ENCODE peak calls at places on chromosomes 16 and 17, in five cellular contexts. U is stomach; B is CD8-positive, alpha-beta T cell; P is nephron progenitor cell; Y is A673. R is an unnamed sample.
A peak's percentile ranks its signal among the peaks of the same experiment; 100 is the strongest.

GRCh38 chr16:63876096-63876495 is 1245.8 kb downstream of the CDH11 start:
- DNase-seq in U (no peak), B (no peak), P (no peak), Y (no peak), R (no peak)

GRCh38 chr16:13702614-13703013 is 217.3 kb upstream of the ERCC4 start:
- DNase-seq in U (no peak), B (no peak), P (no peak), Y (no peak), R (no peak)

GRCh38 chr17:45384800-45385262 is 47.8 kb downstream of the ARHGAP27 start:
- DNase-seq in U (no peak), B (no peak), P (no peak), Y (no peak), R (no peak)

GRCh38 chr16:70740919-70741778 is 55.3 kb upstream of the MTSS2 start:
- DNase-seq in U (no peak), B (peak; percentile 12), P (no peak), Y (no peak), R (no peak)

GRCh38 chr17:13478326-13478830 is 123.4 kb downstream of the HS3ST3A1 start:
- DNase-seq in U (no peak), B (no peak), P (no peak), Y (no peak), R (no peak)

GRCh38 chr16:1102333-1102700 is 6.3 kb upstream of the C1QTNF8 start:
- DNase-seq in U (no peak), B (no peak), P (no peak), Y (no peak), R (no peak)

GRCh38 chr16:81263470-81264200 is 25.1 kb downstream of the BCO1 start:
- DNase-seq in U (no peak), B (no peak), P (no peak), Y (no peak), R (no peak)

GRCh38 chr16:88940196-88941050 is 36.6 kb downstream of the CBFA2T3 start:
- DNase-seq in U (no peak), B (no peak), P (no peak), Y (no peak), R (peak; percentile 50)

GRCh38 chr16:46688101-46688656 is 799 bp downstream of the VPS35 start:
- DNase-seq in U (peak; percentile 64), B (no peak), P (no peak), Y (no peak), R (no peak)

GRCh38 chr17:30278032-30278431 is 13.7 kb downstream of the BLMH start:
- DNase-seq in U (peak; percentile 28), B (no peak), P (no peak), Y (peak; percentile 53), R (no peak)

GRCh38 chr17:4822835-4823234 is 10.3 kb upstream of the MINK1 start:
- DNase-seq in U (no peak), B (no peak), P (no peak), Y (no peak), R (no peak)

GRCh38 chr17:36001862-36002603 is 680 bp upstream of the CCL15 start:
- DNase-seq in U (peak; percentile 70), B (no peak), P (no peak), Y (no peak), R (no peak)

GRCh38 chr17:70987867-70988340 is 818.6 kb downstream of the KCNJ2 start:
- DNase-seq in U (no peak), B (no peak), P (no peak), Y (no peak), R (no peak)

GRCh38 chr17:15351925-15352324 is 10.5 kb upstream of the TEKT3 start:
- DNase-seq in U (no peak), B (no peak), P (no peak), Y (no peak), R (no peak)

GRCh38 chr16:17083628-17084027 is 387.1 kb downstream of the XYLT1 start:
- DNase-seq in U (no peak), B (no peak), P (no peak), Y (no peak), R (no peak)

GRCh38 chr17:79851461-79851817 is 12.2 kb upstream of the CBX4 start:
- DNase-seq in U (peak; percentile 81), B (no peak), P (no peak), Y (no peak), R (no peak)

GRCh38 chr17:14437176-14437575 is 136.3 kb downstream of the HS3ST3B1 start:
- DNase-seq in U (no peak), B (no peak), P (no peak), Y (no peak), R (no peak)

GRCh38 chr17:46785696-46786095 is 32.8 kb downstream of the WNT3 start:
- DNase-seq in U (no peak), B (no peak), P (no peak), Y (no peak), R (no peak)

GRCh38 chr16:23317266-23317661 is 15.2 kb downstream of the SCNN1B start:
- DNase-seq in U (peak; percentile 61), B (no peak), P (no peak), Y (no peak), R (no peak)

GRCh38 chr16:1534021-1535020 is 855 bp downstream of the TMEM204 start:
- DNase-seq in U (no peak), B (no peak), P (peak; percentile 10), Y (no peak), R (no peak)

GRCh38 chr16:74726736-74727135 is 26.1 kb upstream of the MLKL start:
- DNase-seq in U (no peak), B (no peak), P (peak; percentile 35), Y (peak; percentile 39), R (no peak)

GRCh38 chr16:20612551-20613470 is 36.6 kb upstream of the ACSM2B start:
- DNase-seq in U (peak; percentile 56), B (no peak), P (no peak), Y (no peak), R (no peak)

GRCh38 chr17:42179911-42180410 is 981 bp downstream of the KCNH4 start:
- DNase-seq in U (peak; percentile 38), B (no peak), P (peak; percentile 90), Y (peak; percentile 43), R (peak; percentile 32)

GRCh38 chr17:62652251-62653001 is 25.0 kb downstream of the MRC2 start:
- DNase-seq in U (peak; percentile 73), B (peak; percentile 7), P (peak; percentile 61), Y (peak; percentile 24), R (peak; percentile 32)

GRCh38 chr17:63032141-63032540 is 66.1 kb downstream of the TANC2 start:
- DNase-seq in U (no peak), B (no peak), P (no peak), Y (no peak), R (no peak)

GRCh38 chr17:82825540-82826124 is 14.2 kb downstream of the ZNF750 start:
- DNase-seq in U (no peak), B (no peak), P (no peak), Y (no peak), R (no peak)

GRCh38 chr17:43992641-43993040 is 11.8 kb upstream of the NAGS start:
- DNase-seq in U (no peak), B (no peak), P (no peak), Y (no peak), R (no peak)

GRCh38 chr16:50133214-50133613 is 19.9 kb upstream of the TENT4B start:
- DNase-seq in U (no peak), B (no peak), P (no peak), Y (no peak), R (no peak)

DNA sequence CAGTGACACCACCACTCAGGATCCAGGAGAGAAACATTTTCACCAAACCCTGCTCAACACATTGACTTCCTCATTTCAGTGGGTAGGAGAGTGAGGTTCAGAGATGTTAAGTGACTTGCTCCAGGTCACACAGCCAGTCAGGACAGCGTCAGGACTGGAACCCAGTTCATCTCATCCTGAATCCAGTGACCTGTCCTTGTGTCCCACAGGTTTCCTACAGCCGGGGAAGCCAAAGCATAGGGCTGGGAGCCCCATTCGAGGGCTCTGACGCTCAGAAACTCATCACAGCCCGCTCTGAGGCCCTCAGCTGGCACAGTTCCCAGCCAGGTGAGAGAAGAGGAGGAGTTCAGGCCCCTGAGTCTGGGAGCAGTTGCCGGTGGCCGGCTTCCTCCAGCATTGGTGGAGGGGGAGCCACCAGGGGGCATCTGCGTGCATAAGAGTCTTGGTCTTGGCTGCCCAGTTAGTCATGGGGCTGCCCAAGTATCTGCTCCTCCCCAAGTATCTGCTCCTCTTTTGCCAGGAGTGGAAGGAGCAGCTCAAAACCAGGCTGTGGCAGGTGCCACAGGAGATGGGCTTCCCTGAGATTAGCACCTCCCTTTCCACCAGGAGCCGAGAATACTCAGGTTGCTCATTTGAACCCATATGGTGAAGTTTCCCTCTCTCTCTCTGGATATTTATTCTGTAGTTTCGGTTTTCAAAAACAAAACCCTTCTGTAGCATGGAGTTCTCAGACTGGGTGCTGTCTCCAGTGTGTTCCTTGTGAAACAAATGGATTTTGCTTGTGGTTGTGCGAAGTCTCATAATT is 56.0 kb downstream of the TNFRSF13B start:
- DNase-seq in U (peak; percentile 67), B (no peak), P (peak; percentile 65), Y (peak; percentile 61), R (peak; percentile 48)
- TF ChIP-seq CTCF in U (no peak), B (no peak), P (peak; percentile 47), Y (peak; percentile 71), R (no peak)

GRCh38 chr16:3088450-3088849 is 10.6 kb downstream of the ZSCAN10 start:
- DNase-seq in U (no peak), B (no peak), P (no peak), Y (no peak), R (no peak)
- TF ChIP-seq CTCF in U (no peak), B (no peak), P (no peak), Y (no peak), R (no peak)

DNA sequence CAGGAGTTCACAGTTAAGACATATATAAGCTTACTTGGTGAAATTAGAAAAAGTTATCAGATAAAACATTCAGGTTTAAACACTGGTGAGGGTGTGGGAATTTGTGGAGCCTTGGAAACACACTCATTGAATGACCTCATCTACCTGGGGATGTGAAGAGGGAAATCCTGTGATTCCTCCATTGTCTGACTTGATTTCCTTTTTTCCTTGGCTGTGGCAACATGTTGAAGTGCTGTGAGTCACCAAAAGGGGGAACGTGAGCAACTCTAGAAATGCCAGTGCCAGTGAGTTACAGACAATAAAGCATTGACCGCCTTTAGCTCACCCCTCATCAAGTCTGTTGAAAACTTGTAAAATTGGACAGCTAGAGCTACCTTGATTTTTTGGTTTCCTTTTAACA is 1.8 kb downstream of the HMOX2 start:
- DNase-seq in U (no peak), B (no peak), P (no peak), Y (no peak), R (no peak)
- TF ChIP-seq CTCF in U (no peak), B (peak; percentile 27), P (no peak), Y (peak; percentile 30), R (no peak)

GRCh38 chr17:74566132-74566753 is 1.1 kb downstream of the CD300H start:
- DNase-seq in U (peak; percentile 28), B (no peak), P (peak; percentile 59), Y (peak; percentile 58), R (no peak)

GRCh38 chr17:74568116-74568873 is 986 bp upstream of the CD300H start:
- DNase-seq in U (no peak), B (no peak), P (no peak), Y (no peak), R (no peak)

GRCh38 chr17:74569392-74570003 is 2.2 kb upstream of the CD300H start:
- DNase-seq in U (peak; percentile 35), B (no peak), P (no peak), Y (peak; percentile 69), R (no peak)

GRCh38 chr17:74569001-74569391 is 1.7 kb upstream of the CD300H start:
- DNase-seq in U (no peak), B (no peak), P (no peak), Y (no peak), R (no peak)

GRCh38 chr17:74567397-74567796 is at the start of gene CD300H:
- DNase-seq in U (no peak), B (no peak), P (no peak), Y (no peak), R (no peak)
- TF ChIP-seq CTCF in U (no peak), B (no peak), P (no peak), Y (no peak), R (no peak)

R was measured in activated B cell treated with CpG ODN at 0.5 μM for 24 hours.